ENCODE peak calls at places on chromosomes 11 and 22, in nine cellular contexts. V is transverse colon, E is A549, Z is tibial nerve, P is K562, N is HepG2, A is stomach, J is H1, X is upper lobe of left lung. S is an unnamed sample.

GRCh38 chr11:66868726-66869291 is 11.9 kb downstream of the LRFN4 start:
- DNase-seq in N (peak; percentile 82), V (peak; percentile 89), P (peak; percentile 90), A (peak; percentile 85), Z (no peak), E (peak; percentile 89), X (peak; percentile 67), J (no peak), S (no peak)

GRCh38 chr11:130490682-130491449 is 42.4 kb downstream of the ADAMTS15 start:
- DNase-seq in A (no peak), E (no peak), X (no peak), N (no peak), Z (no peak), J (no peak), P (no peak), V (no peak), S (no peak)

GRCh38 chr11:10669258-10670033 is 24.1 kb downstream of the IRAG1 start:
- DNase-seq in J (no peak), Z (no peak), N (no peak), E (no peak), V (no peak), A (no peak), X (no peak), P (no peak), S (no peak)

GRCh38 chr11:17597770-17598169 is 50.7 kb downstream of the OTOG start:
- DNase-seq in X (peak; percentile 18), V (no peak), N (no peak), Z (no peak), A (peak; percentile 24), J (no peak), P (no peak), E (no peak), S (no peak)

GRCh38 chr11:64885367-64886286 is 7.2 kb upstream of the EHD1 start:
- DNase-seq in Z (no peak), J (no peak), X (no peak), A (no peak), N (peak; percentile 82), V (no peak), E (no peak), P (peak; percentile 85), S (no peak)

GRCh38 chr11:30245621-30246020 is 14.8 kb downstream of the FSHB start:
- DNase-seq in J (no peak), A (no peak), E (no peak), X (no peak), P (no peak), Z (no peak), V (no peak), N (no peak), S (no peak)

GRCh38 chr11:67262731-67263675 is 3.3 kb upstream of the GRK2 start:
- DNase-seq in X (peak; percentile 87), E (peak; percentile 98), V (peak; percentile 90), A (peak; percentile 86), Z (peak; percentile 81), J (no peak), P (peak; percentile 89), N (peak; percentile 68), S (peak; percentile 75)

GRCh38 chr11:793556-793955 is 3.7 kb upstream of the CEND1 start:
- DNase-seq in V (no peak), X (no peak), J (no peak), P (no peak), N (no peak), E (no peak), Z (no peak), A (no peak), S (no peak)

GRCh38 chr11:64593156-64594105 is 2.4 kb downstream of the SLC22A12 start:
- DNase-seq in N (no peak), J (no peak), E (no peak), A (no peak), X (no peak), Z (no peak), V (no peak), P (no peak), S (no peak)

GRCh38 chr11:104005234-104005855 is 31.1 kb upstream of the DDI1 start:
- DNase-seq in N (no peak), Z (no peak), X (no peak), P (no peak), V (no peak), A (no peak), E (no peak), J (no peak), S (no peak)

GRCh38 chr11:115198301-115198700 is 305.9 kb downstream of the CADM1 start:
- DNase-seq in P (no peak), Z (no peak), E (no peak), V (no peak), X (no peak), J (no peak), A (no peak), N (no peak), S (no peak)

GRCh38 chr22:38741166-38741565 is 14.6 kb downstream of the SUN2 start:
- DNase-seq in P (no peak), N (no peak), E (no peak), J (no peak), V (no peak), A (no peak), Z (no peak), X (no peak), S (no peak)

GRCh38 chr22:38740116-38740723 is 15.6 kb downstream of the SUN2 start:
- DNase-seq in E (no peak), N (no peak), P (no peak), A (no peak), J (no peak), V (no peak), X (no peak), Z (no peak), S (no peak)

GRCh38 chr22:38742176-38742942 is 13.4 kb downstream of the SUN2 start:
- DNase-seq in N (no peak), V (no peak), J (no peak), P (no peak), X (no peak), E (no peak), Z (no peak), A (no peak), S (no peak)

GRCh38 chr22:38740754-38741153 is 15.0 kb downstream of the SUN2 start:
- DNase-seq in N (no peak), A (no peak), V (no peak), X (no peak), Z (no peak), E (no peak), J (no peak), P (no peak), S (no peak)

DNA sequence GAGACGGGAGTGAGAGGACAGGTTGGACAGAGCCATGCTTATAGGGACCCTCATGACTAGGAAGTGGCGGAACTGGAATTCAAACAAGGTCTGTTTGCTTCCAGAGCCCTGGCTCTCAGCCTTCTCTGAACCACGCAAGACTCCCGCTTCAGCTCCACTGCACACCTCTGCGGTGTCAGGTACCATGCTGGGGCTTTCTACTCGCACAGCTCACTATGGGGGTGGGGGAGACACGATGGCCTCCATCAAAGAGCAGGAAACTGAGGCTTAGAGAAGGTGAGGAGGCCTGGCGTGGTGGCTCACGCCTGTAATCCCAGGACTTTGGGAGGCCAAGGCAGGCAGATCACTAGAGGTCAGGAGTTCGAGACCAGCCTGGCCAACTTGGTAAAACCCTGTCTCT is 14.2 kb downstream of the SUN2 start:
- DNase-seq in P (no peak), A (no peak), Z (no peak), V (no peak), X (no peak), E (no peak), J (no peak), N (no peak), S (no peak)
- H3K4me1 ChIP-seq in P (no peaks in the 10 kb centered on the region), A (peaks cover under 1% of the 10 kb centered on the region), Z (no peaks in the 10 kb centered on the region), V (peaks cover 3% of the 10 kb centered on the region), X (no peaks in the 10 kb centered on the region), E (no peaks in the 10 kb centered on the region), J (no peaks in the 10 kb centered on the region), N (peaks cover 22% of the 10 kb centered on the region), S (peaks cover 3% of the 10 kb centered on the region)

GRCh38 chr22:44819966-44820631 is 67.7 kb downstream of the ARHGAP8 start:
- DNase-seq in V (no peak), N (no peak), Z (no peak), A (no peak), P (no peak), X (no peak), J (no peak), E (no peak), S (no peak)
- TF ChIP-seq EP300 in V (no peak), N (no peak), Z (no peak), A (no peak), P (no peak), X (no peak), J (no peak), E (no peak), S (no peak)

GRCh38 chr22:49448546-49448945 is 379.1 kb downstream of the BRD1 start:
- DNase-seq in P (no peak), X (no peak), A (no peak), Z (no peak), E (no peak), N (no peak), J (no peak), V (no peak), S (no peak)
- H3K4me1 ChIP-seq in P (peaks cover 14% of the 10 kb centered on the region), X (no peaks in the 10 kb centered on the region), A (no peaks in the 10 kb centered on the region), Z (no peaks in the 10 kb centered on the region), E (no peaks in the 10 kb centered on the region), N (peaks cover 9% of the 10 kb centered on the region), J (peaks cover 18% of the 10 kb centered on the region), V (no peaks in the 10 kb centered on the region), S (no peaks in the 10 kb centered on the region)

GRCh38 chr11:8095831-8096522 is 15.0 kb downstream of the TUB start:
- DNase-seq in X (no peak), V (no peak), A (peak; percentile 16), P (no peak), Z (no peak), J (no peak), N (no peak), E (no peak), S (no peak)
- TF ChIP-seq EP300 in X (no peak), V (no peak), A (no peak), P (no peak), Z (no peak), J (no peak), N (no peak), E (no peak), S (no peak)

GRCh38 chr22:40176921-40177737 is 596 bp upstream of the TNRC6B start:
- DNase-seq in E (no peak), P (peak; percentile 60), N (peak; percentile 87), A (peak; percentile 32), Z (peak; percentile 26), X (peak; percentile 57), V (peak; percentile 55), J (peak; percentile 46), S (peak; percentile 56)
- H3K4me1 ChIP-seq in E (peaks cover 36% of the 10 kb centered on the region), P (peaks cover 17% of the 10 kb centered on the region), N (peaks cover 46% of the 10 kb centered on the region), A (peaks cover 61% of the 10 kb centered on the region), Z (peaks cover 27% of the 10 kb centered on the region), X (peaks cover 29% of the 10 kb centered on the region), V (peaks cover 54% of the 10 kb centered on the region), J (peaks cover 11% of the 10 kb centered on the region), S (peaks cover 7% of the 10 kb centered on the region)

S was measured in ovary.